ENCODE peak calls at places on chromosomes 2 and 18, in ten cellular contexts. E is right lobe of liver, H is renal cortical epithelial cell, N is Right ventricle myocardium superior, K is CD14-positive monocyte, A is chondrocyte, M is fibroblast of mammary gland, V is iPS-NIHi11, T is progenitor cell of endocrine pancreas, Q is lower lobe of right lung. U is an unnamed sample.

GRCh38 chr2:159128191-159128590 is 158.3 kb downstream of the WDSUB1 start:
- DNase-seq in E (no peak), H (no peak), N (peak), K (no peak), A (no peak), M (peak), V (no peak), T (no peak), Q (no peak), U (no peak)

GRCh38 chr2:44707945-44708645 is 233.4 kb upstream of the SIX3 start:
- DNase-seq in E (no peak), H (no peak), N (no peak), K (peak), A (no peak), M (no peak), V (peak), T (no peak), Q (no peak), U (no peak)

GRCh38 chr2:70947556-70948184 is 12.0 kb downstream of the ATP6V1B1 start:
- DNase-seq in E (peak), H (peak), N (no peak), K (no peak), A (no peak), M (peak), V (no peak), T (peak), Q (no peak), U (no peak)

GRCh38 chr2:74206180-74206688 is 7.8 kb downstream of the MTHFD2 start:
- DNase-seq in E (no peak), H (peak), N (no peak), K (no peak), A (no peak), M (peak), V (no peak), T (no peak), Q (no peak), U (no peak)

GRCh38 chr2:95266781-95267430 is 7.3 kb upstream of the PROM2 start:
- DNase-seq in E (peak), H (no peak), N (no peak), K (no peak), A (no peak), M (no peak), V (no peak), T (peak), Q (peak), U (peak)

GRCh38 chr18:28078298-28078697 is 98.6 kb downstream of the CDH2 start:
- DNase-seq in E (no peak), H (no peak), N (no peak), K (no peak), A (no peak), M (no peak), V (no peak), T (no peak), Q (no peak), U (no peak)

GRCh38 chr2:1824202-1824905 is 80.0 kb upstream of the PXDN start:
- DNase-seq in E (no peak), H (no peak), N (no peak), K (no peak), A (no peak), M (peak), V (no peak), T (no peak), Q (no peak), U (no peak)

GRCh38 chr2:238113611-238114010 is 13.5 kb downstream of the ESPNL start:
- DNase-seq in E (peak), H (no peak), N (peak), K (no peak), A (peak), M (no peak), V (no peak), T (no peak), Q (peak), U (peak)

GRCh38 chr18:78925557-78926242 is 53.9 kb upstream of the SALL3 start:
- DNase-seq in E (peak), H (no peak), N (no peak), K (no peak), A (no peak), M (no peak), V (no peak), T (no peak), Q (no peak), U (no peak)

GRCh38 chr2:19711470-19712372 is 190.1 kb downstream of the TTC32 start:
- DNase-seq in E (no peak), H (peak), N (peak), K (no peak), A (no peak), M (peak), V (peak), T (no peak), Q (no peak), U (no peak)

GRCh38 chr2:36658277-36658748 is 38.2 kb upstream of the VIT start:
- DNase-seq in E (no peak), H (no peak), N (no peak), K (no peak), A (no peak), M (no peak), V (no peak), T (no peak), Q (no peak), U (no peak)

GRCh38 chr18:59556265-59556664 is 141.0 kb downstream of the CCBE1 start:
- DNase-seq in E (no peak), H (peak), N (no peak), K (no peak), A (no peak), M (peak), V (no peak), T (no peak), Q (no peak), U (no peak)

GRCh38 chr2:126482582-126483464 is 173.1 kb upstream of the GYPC start:
- DNase-seq in E (no peak), H (no peak), N (no peak), K (no peak), A (no peak), M (no peak), V (peak), T (no peak), Q (no peak), U (peak)

GRCh38 chr2:31286961-31287550 is 53.1 kb downstream of the EHD3 start:
- DNase-seq in E (no peak), H (no peak), N (no peak), K (no peak), A (no peak), M (no peak), V (no peak), T (no peak), Q (no peak), U (no peak)

GRCh38 chr2:171531836-171532450 is 9.7 kb downstream of the CYBRD1 start:
- DNase-seq in E (no peak), H (no peak), N (no peak), K (no peak), A (no peak), M (no peak), V (no peak), T (no peak), Q (no peak), U (no peak)

GRCh38 chr18:78980279-78980771 is 707 bp downstream of the SALL3 start:
- DNase-seq in E (no peak), H (no peak), N (no peak), K (no peak), A (no peak), M (no peak), V (no peak), T (no peak), Q (no peak), U (peak)

GRCh38 chr2:209383212-209383611 is 40.6 kb upstream of the MAP2 start:
- DNase-seq in E (no peak), H (peak), N (no peak), K (no peak), A (no peak), M (peak), V (no peak), T (no peak), Q (no peak), U (no peak)

GRCh38 chr2:143294068-143294467 is 164.8 kb downstream of the ARHGAP15 start:
- DNase-seq in E (no peak), H (peak), N (no peak), K (no peak), A (no peak), M (no peak), V (no peak), T (no peak), Q (no peak), U (no peak)

GRCh38 chr2:221085936-221086335 is 486.2 kb downstream of the EPHA4 start:
- DNase-seq in E (no peak), H (no peak), N (no peak), K (no peak), A (no peak), M (no peak), V (no peak), T (no peak), Q (no peak), U (no peak)

GRCh38 chr2:10393648-10393982 is 54.5 kb downstream of the ODC1 start:
- DNase-seq in E (no peak), H (no peak), N (no peak), K (no peak), A (no peak), M (no peak), V (no peak), T (no peak), Q (no peak), U (no peak)

U was measured in posterior vena cava.